ENCODE peak calls at places on chromosomes 12 and 14, in five cellular contexts. H is GM23248, W is mammary epithelial cell, R is A549, J is left ventricle myocardium inferior. D is an unnamed sample.

GRCh38 chr14:61218765-61219164 is 62.4 kb downstream of the TMEM30B start:
- DNase-seq in H (peak), W (no peak), R (no peak), J (peak), D (no peak)

GRCh38 chr12:95124106-95124505 is 50.7 kb upstream of the NR2C1 start:
- DNase-seq in H (no peak), W (no peak), R (no peak), J (no peak), D (no peak)

GRCh38 chr12:102120886-102121285 is 903 bp downstream of the PARPBP start:
- DNase-seq in H (peak), W (peak), R (peak), J (no peak), D (no peak)

GRCh38 chr12:96445743-96446655 is 43.4 kb upstream of the CFAP54 start:
- DNase-seq in H (peak), W (peak), R (no peak), J (no peak), D (no peak)

GRCh38 chr14:99969673-99970322 is 95.4 kb upstream of the EVL start:
- DNase-seq in H (no peak), W (no peak), R (no peak), J (no peak), D (no peak)

GRCh38 chr14:81400202-81400678 is at the start of gene STON2:
- DNase-seq in H (peak), W (peak), R (peak), J (no peak), D (no peak)

GRCh38 chr14:67429651-67430205 is 17.8 kb upstream of the PLEK2 start:
- DNase-seq in H (no peak), W (no peak), R (no peak), J (no peak), D (no peak)

GRCh38 chr14:42893183-42893582 is 1286.5 kb downstream of the LRFN5 start:
- DNase-seq in H (no peak), W (no peak), R (no peak), J (no peak), D (no peak)

GRCh38 chr14:25911831-25912230 is 686.0 kb downstream of the NOVA1 start:
- DNase-seq in H (no peak), W (no peak), R (no peak), J (no peak), D (no peak)
- H3K27ac ChIP-seq in H (no peak), W (no peak), R (no peak), J (no peak), D (no peak)

GRCh38 chr14:64935508-64935907 is 7.0 kb downstream of the GPX2 start:
- DNase-seq in H (no peak), W (no peak), R (no peak), J (no peak), D (no peak)
- H3K27ac ChIP-seq in H (no peak), W (no peak), R (no peak), J (peak), D (no peak)

GRCh38 chr14:74301594-74302159 is 1.1 kb downstream of the ABCD4 start:
- DNase-seq in H (peak), W (no peak), R (no peak), J (no peak), D (no peak)
- H3K27ac ChIP-seq in H (peak), W (no peak), R (peak), J (peak), D (peak)

DNA sequence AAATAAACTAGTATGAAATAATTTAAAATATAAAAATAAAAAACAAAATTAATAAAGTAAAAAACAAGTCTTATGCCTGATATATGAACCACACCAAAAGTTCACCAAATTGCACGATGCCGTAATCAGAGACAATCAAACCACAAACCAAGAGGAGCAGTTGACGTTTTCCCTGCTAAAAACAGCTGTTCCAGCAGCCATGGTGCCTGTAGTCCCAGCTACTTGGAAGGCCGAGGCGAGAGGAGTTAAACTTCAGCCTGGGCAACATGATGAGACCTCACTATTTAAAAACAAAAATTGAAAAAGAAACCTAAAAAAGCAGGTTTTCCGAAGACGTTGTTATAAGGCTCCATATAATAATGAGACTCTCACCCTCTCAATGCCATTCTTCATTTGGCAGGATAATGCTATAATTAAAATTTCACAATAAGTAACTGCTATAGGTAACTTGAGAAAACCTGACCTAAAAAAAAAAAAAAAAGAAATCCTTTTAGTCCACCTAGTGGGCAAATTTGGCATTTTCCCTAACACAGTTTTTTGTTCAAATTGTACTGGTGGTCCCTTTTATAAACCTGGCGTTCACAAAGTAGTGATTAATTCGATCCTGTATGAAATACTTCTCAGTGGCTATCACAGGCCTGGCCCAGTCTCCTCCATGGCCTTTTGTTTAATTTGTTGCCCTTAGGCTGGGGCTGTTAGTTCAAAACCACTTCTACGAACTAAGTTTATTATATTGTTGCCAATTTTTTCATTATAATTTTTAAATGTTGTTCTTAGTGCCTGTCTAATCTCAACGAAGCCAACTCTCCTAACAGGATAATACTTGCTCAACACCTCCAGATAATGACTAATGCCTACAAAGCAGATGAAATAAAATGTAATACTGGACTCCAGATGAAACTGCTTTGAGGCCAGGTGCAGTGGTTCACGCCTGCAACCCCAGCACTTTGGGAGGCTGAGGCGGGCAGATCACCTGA is 62.1 kb downstream of the TNFAIP2 start:
- DNase-seq in H (peak), W (peak), R (peak), J (no peak), D (no peak)
- H3K27ac ChIP-seq in H (no peak), W (peak), R (peak), J (no peak), D (no peak)

GRCh38 chr14:74526854-74527585 is 33.5 kb downstream of the ISCA2 start:
- DNase-seq in H (no peak), W (no peak), R (no peak), J (no peak), D (no peak)

GRCh38 chr14:74528886-74529285 is 35.3 kb downstream of the ISCA2 start:
- DNase-seq in H (no peak), W (no peak), R (no peak), J (no peak), D (no peak)

GRCh38 chr14:74531011-74531410 is 37.4 kb downstream of the ISCA2 start:
- DNase-seq in H (no peak), W (no peak), R (no peak), J (no peak), D (no peak)

GRCh38 chr14:74527736-74528280 is 34.2 kb downstream of the ISCA2 start:
- DNase-seq in H (no peak), W (no peak), R (no peak), J (no peak), D (no peak)

GRCh38 chr14:74528406-74528805 is 34.8 kb downstream of the ISCA2 start:
- DNase-seq in H (no peak), W (no peak), R (no peak), J (no peak), D (no peak)
- H3K27ac ChIP-seq in H (no peak), W (no peak), R (no peak), J (no peak), D (no peak)

D was measured in caudate nucleus.